ENCODE peak calls at places on chromosomes 4 and X, in five cellular contexts. X is BE2C, L is cardiac fibroblast, C is fibroblast of mammary gland, S is lower leg skin. V is an unnamed sample.
A peak's percentile ranks its signal among the peaks of the same experiment; 100 is the strongest.

GRCh38 chr4:52051213-52051614 is at the start of gene SPATA18:
- DNase-seq in X (no peak), L (peak; percentile 15), C (peak; percentile 10), S (no peak), V (no peak)

GRCh38 chr4:152166567-152166966 is 369.3 kb downstream of the FBXW7 start:
- DNase-seq in X (no peak), L (no peak), C (peak; percentile 25), S (no peak), V (no peak)

GRCh38 chr4:152705918-152706317 is 26.1 kb upstream of the TMEM154 start:
- DNase-seq in X (no peak), L (no peak), C (no peak), S (no peak), V (no peak)

GRCh38 chr4:42371306-42372063 is 25.8 kb upstream of the SHISA3 start:
- DNase-seq in X (peak; percentile 35), L (peak; percentile 88), C (peak; percentile 68), S (no peak), V (peak; percentile 52)

GRCh38 chrX:132375941-132376340 is 112.9 kb downstream of the MBNL3 start:
- DNase-seq in X (no peak), L (no peak), C (peak; percentile 12), S (no peak), V (peak; percentile 3)

GRCh38 chrX:45768666-45769065 is 568.0 kb upstream of the DIPK2B start:
- DNase-seq in X (no peak), L (no peak), C (no peak), S (no peak), V (no peak)

GRCh38 chrX:49232525-49232924 is 615 bp downstream of the CACNA1F start:
- DNase-seq in X (no peak), L (no peak), C (no peak), S (no peak), V (no peak)

GRCh38 chr4:4491396-4491893 is 50.4 kb downstream of the STX18 start:
- DNase-seq in X (no peak), L (no peak), C (no peak), S (no peak), V (no peak)

GRCh38 chrX:48465336-48465933 is 4.6 kb downstream of the SLC38A5 start:
- DNase-seq in X (no peak), L (peak; percentile 73), C (peak; percentile 94), S (no peak), V (no peak)

GRCh38 chr4:116361782-116362181 is 723.6 kb downstream of the TRAM1L1 start:
- DNase-seq in X (peak; percentile 54), L (no peak), C (no peak), S (no peak), V (no peak)

GRCh38 chr4:69060651-69061308 is 35.5 kb upstream of the UGT2B7 start:
- DNase-seq in X (no peak), L (peak; percentile 10), C (peak; percentile 23), S (no peak), V (no peak)

GRCh38 chr4:69054578-69055200 is 41.6 kb upstream of the UGT2B7 start:
- DNase-seq in X (no peak), L (peak; percentile 89), C (peak; percentile 82), S (no peak), V (no peak)

GRCh38 chr4:69057620-69058409 is 38.5 kb upstream of the UGT2B7 start:
- DNase-seq in X (no peak), L (peak; percentile 50), C (no peak), S (no peak), V (no peak)

GRCh38 chr4:69058410-69059059 is 37.7 kb upstream of the UGT2B7 start:
- DNase-seq in X (no peak), L (no peak), C (no peak), S (no peak), V (no peak)

GRCh38 chr4:69056921-69057562 is 39.2 kb upstream of the UGT2B7 start:
- DNase-seq in X (no peak), L (no peak), C (no peak), S (no peak), V (no peak)
- H3K4me3 ChIP-seq in X (no peak overlapping the region), L (no peak overlapping the region), C (no peak overlapping the region), S (no peak overlapping the region), V (no peak overlapping the region)

GRCh38 chr4:89283975-89284556 is 23.5 kb downstream of the GPRIN3 start:
- DNase-seq in X (no peak), L (no peak), C (no peak), S (no peak), V (no peak)
- H3K4me3 ChIP-seq in X (no peak overlapping the region), L (no peak overlapping the region), C (no peak overlapping the region), S (no peak overlapping the region), V (no peak overlapping the region)

DNA sequence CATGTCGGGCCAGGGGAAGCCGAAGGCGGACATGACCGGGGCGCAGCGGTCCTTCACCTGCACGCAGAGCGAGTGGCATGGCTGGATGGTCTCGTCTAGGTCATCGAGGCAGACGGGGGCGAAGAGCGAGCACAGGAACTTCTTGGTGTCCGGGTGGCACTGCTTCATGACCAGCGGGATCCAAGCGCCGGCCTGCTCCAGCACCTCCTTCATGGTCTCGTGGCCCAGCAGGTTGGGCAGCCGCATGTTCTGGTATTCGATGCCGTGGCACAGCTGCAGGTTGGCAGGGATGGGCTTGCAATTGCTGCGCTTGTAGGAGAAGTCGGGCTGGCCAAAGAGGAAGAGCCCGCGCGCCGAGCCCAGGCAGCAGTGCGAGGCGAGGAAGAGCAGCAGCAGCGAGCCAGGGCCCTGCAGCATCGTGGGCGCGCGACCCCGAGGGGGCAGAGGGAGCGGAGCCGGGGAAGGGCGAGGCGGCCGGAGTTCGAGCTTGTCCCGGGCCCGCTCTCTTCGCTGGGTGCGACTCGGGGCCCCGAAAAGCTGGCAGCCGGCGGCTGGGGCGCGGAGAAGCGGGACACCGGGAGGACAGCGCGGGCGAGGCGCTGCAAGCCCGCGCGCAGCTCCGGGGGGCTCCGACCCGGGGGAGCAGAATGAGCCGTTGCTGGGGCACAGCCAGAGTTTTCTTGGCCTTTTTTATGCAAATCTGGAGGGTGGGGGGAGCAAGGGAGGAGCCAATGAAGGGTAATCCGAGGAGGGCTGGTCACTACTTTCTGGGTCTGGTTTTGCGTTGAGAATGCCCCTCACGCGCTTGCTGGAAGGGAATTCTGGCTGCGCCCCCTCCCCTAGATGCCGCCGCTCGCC is at the start of gene SFRP2:
- DNase-seq in X (no peak), L (no peak), C (peak; percentile 61), S (no peak), V (no peak)
- H3K4me3 ChIP-seq in X (no peak within 1 kb of the TSS), L (no peak within 1 kb of the TSS), C (peak within 1 kb of the TSS; percentile 60), S (peak within 1 kb of the TSS; percentile 17), V (no peak within 1 kb of the TSS)

GRCh38 chr4:121072080-121072835 is at the start of gene NDNF:
- DNase-seq in X (peak; percentile 49), L (peak; percentile 42), C (peak; percentile 26), S (no peak), V (no peak)

GRCh38 chr4:121071640-121072037 is 696 bp downstream of the NDNF start:
- DNase-seq in X (no peak), L (no peak), C (no peak), S (no peak), V (no peak)

GRCh38 chr4:121073672-121074386 is 1.5 kb upstream of the NDNF start:
- DNase-seq in X (no peak), L (no peak), C (no peak), S (no peak), V (no peak)

GRCh38 chr4:121070696-121071639 is 1.4 kb downstream of the NDNF start:
- DNase-seq in X (peak; percentile 63), L (peak; percentile 28), C (peak; percentile 47), S (no peak), V (no peak)

DNA sequence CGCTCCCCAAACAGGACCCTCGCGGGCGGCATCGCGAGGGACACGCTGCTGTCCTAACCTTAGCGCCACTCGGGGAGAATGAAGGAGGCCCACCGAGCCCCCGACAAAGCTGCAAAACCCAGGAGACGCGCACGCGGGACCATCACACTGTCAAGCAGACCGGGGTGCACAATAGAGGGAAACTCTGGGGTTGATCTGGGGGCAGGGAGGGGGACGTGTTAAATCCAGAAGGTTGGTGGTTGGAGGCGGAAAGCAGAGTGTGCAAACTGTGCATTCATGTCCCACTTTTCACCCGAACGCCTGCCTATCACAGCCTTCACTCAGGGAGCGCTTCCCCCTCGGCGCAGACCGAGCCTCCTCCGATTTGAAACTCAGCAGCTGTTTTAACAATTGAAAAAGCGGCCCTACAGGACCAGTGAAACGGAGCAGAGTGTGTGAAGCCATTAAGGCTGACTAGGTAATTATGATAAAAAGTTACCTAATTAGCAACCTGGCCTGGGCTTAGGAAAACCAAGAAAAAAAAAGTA is 564 bp upstream of the NDNF start:
- DNase-seq in X (peak; percentile 13), L (no peak), C (no peak), S (no peak), V (no peak)
- H3K4me3 ChIP-seq in X (peak overlapping the region; percentile 22), L (peak overlapping the region; percentile 29), C (peak overlapping the region; percentile 36), S (peak overlapping the region; percentile 34), V (no peak overlapping the region)

DNA sequence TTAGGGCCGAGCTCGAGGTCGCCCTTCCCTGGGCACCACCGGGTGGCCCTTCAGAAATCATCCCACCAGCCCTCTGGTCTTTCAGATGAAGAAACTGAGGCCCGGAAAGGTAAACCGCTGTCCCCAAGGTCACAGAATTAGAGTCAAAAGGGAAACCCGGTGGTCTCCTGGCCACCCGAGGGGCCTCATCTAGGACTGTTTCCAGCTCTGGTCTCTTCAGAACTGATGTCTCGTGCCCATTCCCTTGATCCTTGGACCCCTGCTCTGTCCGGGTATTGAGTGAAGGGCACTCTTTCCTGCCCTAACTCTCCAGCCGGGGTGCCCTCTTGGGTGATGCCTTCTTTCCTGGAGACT is 841 bp downstream of the HTRA3 start:
- DNase-seq in X (no peak), L (no peak), C (no peak), S (no peak), V (no peak)
- H3K4me3 ChIP-seq in X (no peak overlapping the region), L (no peak overlapping the region), C (no peak overlapping the region), S (no peak overlapping the region), V (no peak overlapping the region)

GRCh38 chr4:183960021-183960420 is 54.9 kb downstream of the STOX2 start:
- DNase-seq in X (peak; percentile 88), L (peak; percentile 60), C (peak; percentile 74), S (peak; percentile 39), V (peak; percentile 37)
- H3K4me3 ChIP-seq in X (peak overlapping the region; percentile 70), L (no peak overlapping the region), C (no peak overlapping the region), S (no peak overlapping the region), V (no peak overlapping the region)